ENCODE peak calls at places on chromosomes 11 and 22, in ten cellular contexts. C is lower lobe of right lung, Q is adrenal gland, P is fibroblast of lung, G is ovary, S is OCI-LY7, E is colonic mucosa, V is GM12878, N is A549, F is thoracic aorta. D is an unnamed sample.

GRCh38 chr11:34405079-34405858 is 33.5 kb upstream of the CAT start:
- DNase-seq in C (no peak), Q (no peak), P (peak; percentile 53), G (no peak), S (no peak), E (no peak), V (peak; percentile 16), N (peak; percentile 13), F (no peak), D (no peak)

GRCh38 chr11:108224366-108224765 is 1.5 kb downstream of the ATM start:
- DNase-seq in C (no peak), Q (no peak), P (no peak), G (no peak), S (peak; percentile 44), E (no peak), V (no peak), N (no peak), F (no peak), D (no peak)

GRCh38 chr11:34626393-34626792 is 5.5 kb downstream of the EHF start:
- DNase-seq in C (no peak), Q (no peak), P (no peak), G (no peak), S (no peak), E (no peak), V (no peak), N (no peak), F (no peak), D (no peak)

GRCh38 chr11:32148824-32149223 is 58.0 kb downstream of the RCN1 start:
- DNase-seq in C (no peak), Q (no peak), P (peak; percentile 10), G (no peak), S (no peak), E (no peak), V (no peak), N (no peak), F (no peak), D (no peak)

GRCh38 chr11:124075841-124076571 is 34.9 kb upstream of the OR10G7 start:
- DNase-seq in C (peak; percentile 56), Q (no peak), P (peak; percentile 19), G (no peak), S (no peak), E (peak; percentile 58), V (no peak), N (peak; percentile 3), F (no peak), D (no peak)

GRCh38 chr11:1819115-1819514 is 15.7 kb upstream of the SYT8 start:
- DNase-seq in C (no peak), Q (no peak), P (no peak), G (no peak), S (no peak), E (no peak), V (no peak), N (no peak), F (no peak), D (no peak)

GRCh38 chr11:90288207-90288821 is 65.5 kb upstream of the CHORDC1 start:
- DNase-seq in C (no peak), Q (no peak), P (peak; percentile 16), G (no peak), S (peak; percentile 18), E (no peak), V (no peak), N (peak; percentile 40), F (no peak), D (no peak)

GRCh38 chr11:119795231-119795630 is 66.2 kb upstream of the NECTIN1 start:
- DNase-seq in C (no peak), Q (no peak), P (peak; percentile 98), G (no peak), S (no peak), E (no peak), V (no peak), N (peak; percentile 19), F (no peak), D (no peak)

GRCh38 chr11:128210148-128210940 is 377.0 kb downstream of the ETS1 start:
- DNase-seq in C (no peak), Q (peak; percentile 58), P (peak; percentile 98), G (no peak), S (no peak), E (peak; percentile 53), V (no peak), N (peak; percentile 97), F (peak; percentile 29), D (peak; percentile 75)

GRCh38 chr22:17945851-17946690 is 78.3 kb downstream of the MICAL3 start:
- DNase-seq in C (no peak), Q (no peak), P (no peak), G (no peak), S (peak; percentile 15), E (no peak), V (no peak), N (no peak), F (no peak), D (no peak)

GRCh38 chr22:20222764-20223420 is 45.2 kb downstream of the RTN4R start:
- DNase-seq in C (no peak), Q (no peak), P (no peak), G (no peak), S (no peak), E (no peak), V (no peak), N (no peak), F (no peak), D (no peak)

GRCh38 chr22:29032584-29032983 is 29.0 kb downstream of the C22orf31 start:
- DNase-seq in C (no peak), Q (no peak), P (peak; percentile 30), G (no peak), S (no peak), E (no peak), V (no peak), N (peak; percentile 63), F (no peak), D (no peak)

GRCh38 chr22:46604306-46604690 is 15.9 kb upstream of the GRAMD4 start:
- DNase-seq in C (peak; percentile 70), Q (peak; percentile 51), P (no peak), G (no peak), S (no peak), E (no peak), V (peak; percentile 59), N (no peak), F (no peak), D (peak; percentile 78)

GRCh38 chr11:6693342-6694228 is 10.4 kb upstream of the MRPL17 start:
- DNase-seq in C (no peak), Q (peak; percentile 57), P (peak; percentile 91), G (no peak), S (no peak), E (peak; percentile 25), V (no peak), N (peak; percentile 16), F (peak; percentile 42), D (peak; percentile 26)

GRCh38 chr11:95849087-95849825 is 59.0 kb downstream of the CEP57 start:
- DNase-seq in C (peak; percentile 29), Q (peak; percentile 49), P (peak; percentile 84), G (peak; percentile 61), S (peak; percentile 24), E (peak; percentile 49), V (no peak), N (peak; percentile 64), F (no peak), D (no peak)

GRCh38 chr11:76162336-76163288 is 43.7 kb downstream of the WNT11 start:
- DNase-seq in C (peak; percentile 14), Q (no peak), P (no peak), G (no peak), S (no peak), E (no peak), V (no peak), N (no peak), F (no peak), D (no peak)

GRCh38 chr11:78607691-78608090 is 33.0 kb upstream of the NARS2 start:
- DNase-seq in C (no peak), Q (no peak), P (no peak), G (no peak), S (no peak), E (no peak), V (no peak), N (no peak), F (no peak), D (no peak)

GRCh38 chr11:130580372-130580771 is 131.9 kb downstream of the ADAMTS15 start:
- DNase-seq in C (no peak), Q (no peak), P (peak; percentile 99), G (peak; percentile 69), S (no peak), E (no peak), V (no peak), N (peak; percentile 77), F (no peak), D (no peak)

GRCh38 chr22:47994045-47994444 is 1231.6 kb downstream of the TBC1D22A start:
- DNase-seq in C (no peak), Q (no peak), P (no peak), G (no peak), S (no peak), E (no peak), V (no peak), N (no peak), F (no peak), D (no peak)

GRCh38 chr11:61756452-61757212 is 4.2 kb downstream of the MYRF start:
- DNase-seq in C (no peak), Q (no peak), P (peak; percentile 46), G (no peak), S (no peak), E (peak; percentile 83), V (peak; percentile 73), N (peak; percentile 89), F (no peak), D (no peak)
- H3K4me1 ChIP-seq in C (no peaks in the 10 kb centered on the region), Q (peaks cover 3% of the 10 kb centered on the region), P (peaks cover 3% of the 10 kb centered on the region), G (peaks cover 4% of the 10 kb centered on the region), S (peaks cover 10% of the 10 kb centered on the region), E (peaks cover 11% of the 10 kb centered on the region), V (peaks cover 8% of the 10 kb centered on the region), N (peaks cover 80% of the 10 kb centered on the region), F (no peaks in the 10 kb centered on the region), D (peaks cover 8% of the 10 kb centered on the region)

GRCh38 chr11:47186076-47186936 is at the start of gene PACSIN3:
- DNase-seq in C (peak; percentile 70), Q (no peak), P (peak; percentile 42), G (peak; percentile 53), S (no peak), E (peak; percentile 46), V (no peak), N (peak; percentile 58), F (no peak), D (no peak)
- TF ChIP-seq CTCF in C (no peak), Q (no peak), P (no peak), G (no peak), S (no peak), E (no peak), V (no peak), N (no peak), F (peak; percentile 12), D (no peak)

GRCh38 chr22:41245917-41246499 is 5.3 kb upstream of the CHADL start:
- DNase-seq in C (no peak), Q (no peak), P (no peak), G (no peak), S (no peak), E (no peak), V (no peak), N (no peak), F (no peak), D (no peak)
- H3K27ac ChIP-seq in C (no peak overlapping the region), Q (no peak overlapping the region), P (no peak overlapping the region), G (no peak overlapping the region), S (no peak overlapping the region), E (no peak overlapping the region), V (no peak overlapping the region), N (no peak overlapping the region), F (no peak overlapping the region), D (no peak overlapping the region)

DNA sequence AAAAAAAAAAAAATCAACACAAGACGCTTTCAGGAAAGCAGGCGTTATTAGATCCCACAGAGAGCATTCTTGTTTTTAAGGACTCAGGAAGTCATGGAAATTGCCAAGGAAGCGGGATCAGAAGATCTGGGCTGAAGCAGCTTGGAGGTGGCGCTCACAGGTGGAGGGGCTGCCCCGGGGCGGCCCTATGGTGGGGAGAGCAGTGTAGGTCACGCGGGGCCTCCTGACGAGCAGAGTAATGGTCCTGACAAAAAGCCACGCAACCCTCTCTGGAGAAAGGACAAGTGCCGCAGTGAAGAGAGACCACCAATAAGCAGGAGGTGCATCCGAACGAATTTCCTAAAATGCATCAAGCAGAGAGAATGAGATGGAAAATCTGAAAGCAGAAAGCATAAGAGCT is 407.0 kb downstream of the BRD1 start:
- DNase-seq in C (no peak), Q (no peak), P (no peak), G (no peak), S (no peak), E (no peak), V (no peak), N (no peak), F (no peak), D (no peak)
- H3K4me1 ChIP-seq in C (no peaks in the 10 kb centered on the region), Q (no peaks in the 10 kb centered on the region), P (no peaks in the 10 kb centered on the region), G (no peaks in the 10 kb centered on the region), S (no peaks in the 10 kb centered on the region), E (no peaks in the 10 kb centered on the region), V (no peaks in the 10 kb centered on the region), N (no peaks in the 10 kb centered on the region), F (no peaks in the 10 kb centered on the region), D (no peaks in the 10 kb centered on the region)

D was measured in ascending aorta.